ENCODE peak calls at places on chromosomes 1 and 21, in seven cellular contexts. One of them, this sample, is unnamed.

GRCh38 chr1:25030674-25031589 is 100.9 kb upstream of the RUNX3 start:
- DNase-seq in HCT116: no peak
- DNase-seq in WTC11: no peak
- DNase-seq in GM12878: peak; percentile 91
- DNase-seq in K562: no peak
- DNase-seq in H1: no peak
- DNase-seq in HepG2: no peak
- DNase-seq in this sample: no peak

GRCh38 chr1:49050041-49050440 is 273.4 kb upstream of the BEND5 start:
- DNase-seq in H1: no peak
- DNase-seq in GM12878: no peak
- DNase-seq in WTC11: no peak
- DNase-seq in HCT116: no peak
- DNase-seq in K562: no peak
- DNase-seq in HepG2: no peak
- DNase-seq in this sample: no peak

GRCh38 chr1:155005076-155005971 is 2.7 kb downstream of the ZBTB7B start:
- DNase-seq in HCT116: no peak
- DNase-seq in HepG2: no peak
- DNase-seq in H1: no peak
- DNase-seq in WTC11: no peak
- DNase-seq in GM12878: no peak
- DNase-seq in K562: no peak
- DNase-seq in this sample: no peak

GRCh38 chr1:12692967-12693782 is 22.7 kb upstream of the AADACL3 start:
- DNase-seq in HCT116: no peak
- DNase-seq in WTC11: no peak
- DNase-seq in H1: no peak
- DNase-seq in GM12878: no peak
- DNase-seq in HepG2: no peak
- DNase-seq in K562: no peak
- DNase-seq in this sample: no peak

GRCh38 chr1:230031131-230031530 is 35.9 kb upstream of the GALNT2 start:
- DNase-seq in K562: no peak
- DNase-seq in GM12878: no peak
- DNase-seq in H1: no peak
- DNase-seq in HepG2: no peak
- DNase-seq in HCT116: no peak
- DNase-seq in WTC11: no peak
- DNase-seq in this sample: no peak

GRCh38 chr1:232620356-232620841 is 9.5 kb downstream of the SIPA1L2 start:
- DNase-seq in K562: peak; percentile 8
- DNase-seq in WTC11: no peak
- DNase-seq in H1: no peak
- DNase-seq in HepG2: no peak
- DNase-seq in GM12878: no peak
- DNase-seq in HCT116: no peak
- DNase-seq in this sample: no peak

GRCh38 chr1:172533511-172534116 is 664 bp downstream of the SUCO start:
- DNase-seq in K562: peak; percentile 58
- DNase-seq in H1: no peak
- DNase-seq in HepG2: peak; percentile 10
- DNase-seq in GM12878: no peak
- DNase-seq in HCT116: no peak
- DNase-seq in WTC11: no peak
- DNase-seq in this sample: peak; percentile 14

GRCh38 chr1:26145960-26146294 is 13.0 kb upstream of the FAM110D start:
- DNase-seq in WTC11: no peak
- DNase-seq in HepG2: no peak
- DNase-seq in H1: no peak
- DNase-seq in GM12878: no peak
- DNase-seq in HCT116: no peak
- DNase-seq in K562: no peak
- DNase-seq in this sample: peak; percentile 3

GRCh38 chr1:16012590-16013219 is 5.1 kb downstream of the HSPB7 start:
- DNase-seq in HCT116: peak; percentile 8
- DNase-seq in K562: peak; percentile 96
- DNase-seq in WTC11: peak; percentile 87
- DNase-seq in H1: peak; percentile 64
- DNase-seq in GM12878: peak; percentile 19
- DNase-seq in HepG2: peak; percentile 72
- DNase-seq in this sample: no peak

GRCh38 chr1:18540136-18540765 is 59.5 kb downstream of the KLHDC7A start:
- DNase-seq in K562: no peak
- DNase-seq in GM12878: no peak
- DNase-seq in WTC11: no peak
- DNase-seq in HepG2: no peak
- DNase-seq in H1: no peak
- DNase-seq in HCT116: no peak
- DNase-seq in this sample: no peak

GRCh38 chr1:205948000-205948399 is 4.7 kb upstream of the SLC26A9 start:
- DNase-seq in H1: no peak
- DNase-seq in WTC11: no peak
- DNase-seq in GM12878: no peak
- DNase-seq in HCT116: no peak
- DNase-seq in HepG2: no peak
- DNase-seq in K562: no peak
- DNase-seq in this sample: no peak

GRCh38 chr21:44455524-44456206 is 355 bp downstream of the LRRC3 start:
- DNase-seq in GM12878: no peak
- DNase-seq in HCT116: no peak
- DNase-seq in H1: no peak
- DNase-seq in HepG2: no peak
- DNase-seq in K562: no peak
- DNase-seq in WTC11: peak; percentile 43
- DNase-seq in this sample: peak; percentile 59

GRCh38 chr1:60942291-60942690 is 140.1 kb upstream of the NFIA start:
- DNase-seq in WTC11: no peak
- DNase-seq in H1: no peak
- DNase-seq in HepG2: no peak
- DNase-seq in HCT116: peak; percentile 12
- DNase-seq in K562: no peak
- DNase-seq in GM12878: no peak
- DNase-seq in this sample: no peak

GRCh38 chr1:179478370-179478769 is 97.4 kb downstream of the NPHS2 start:
- DNase-seq in WTC11: no peak
- DNase-seq in GM12878: no peak
- DNase-seq in HCT116: no peak
- DNase-seq in K562: no peak
- DNase-seq in H1: no peak
- DNase-seq in HepG2: no peak
- DNase-seq in this sample: no peak

GRCh38 chr1:237888143-237888542 is 2.6 kb downstream of the ZP4 start:
- DNase-seq in K562: no peak
- DNase-seq in GM12878: no peak
- DNase-seq in WTC11: no peak
- DNase-seq in HCT116: no peak
- DNase-seq in HepG2: no peak
- DNase-seq in H1: no peak
- DNase-seq in this sample: no peak

GRCh38 chr1:237890822-237891221 is at the start of gene ZP4:
- DNase-seq in H1: no peak
- DNase-seq in GM12878: no peak
- DNase-seq in WTC11: no peak
- DNase-seq in HepG2: no peak
- DNase-seq in K562: no peak
- DNase-seq in HCT116: no peak
- DNase-seq in this sample: no peak

GRCh38 chr1:237891266-237891665 is 544 bp upstream of the ZP4 start:
- DNase-seq in K562: no peak
- DNase-seq in WTC11: no peak
- DNase-seq in HCT116: no peak
- DNase-seq in GM12878: no peak
- DNase-seq in HepG2: no peak
- DNase-seq in H1: no peak
- DNase-seq in this sample: no peak

GRCh38 chr1:237891979-237892378 is 1.3 kb upstream of the ZP4 start:
- DNase-seq in HepG2: no peak
- DNase-seq in WTC11: no peak
- DNase-seq in GM12878: no peak
- DNase-seq in H1: no peak
- DNase-seq in HCT116: no peak
- DNase-seq in K562: no peak
- DNase-seq in this sample: no peak

GRCh38 chr1:237890416-237890815 is 306 bp downstream of the ZP4 start:
- DNase-seq in WTC11: no peak
- DNase-seq in HepG2: no peak
- DNase-seq in HCT116: no peak
- DNase-seq in K562: no peak
- DNase-seq in H1: no peak
- DNase-seq in GM12878: no peak
- DNase-seq in this sample: no peak
- TF ChIP-seq SP1 in WTC11: no peak
- TF ChIP-seq SP1 in HepG2: no peak
- TF ChIP-seq SP1 in HCT116: no peak
- TF ChIP-seq SP1 in K562: no peak
- TF ChIP-seq SP1 in H1: no peak
- TF ChIP-seq SP1 in GM12878: no peak
- TF ChIP-seq SP1 in this sample: no peak

GRCh38 chr21:27566521-27566920 is 599.6 kb upstream of the ADAMTS5 start:
- DNase-seq in K562: no peak
- DNase-seq in WTC11: no peak
- DNase-seq in H1: no peak
- DNase-seq in HCT116: no peak
- DNase-seq in HepG2: no peak
- DNase-seq in GM12878: no peak
- DNase-seq in this sample: no peak
- TF ChIP-seq SP1 in K562: no peak
- TF ChIP-seq SP1 in WTC11: no peak
- TF ChIP-seq SP1 in H1: no peak
- TF ChIP-seq SP1 in HCT116: no peak
- TF ChIP-seq SP1 in HepG2: no peak
- TF ChIP-seq SP1 in GM12878: no peak
- TF ChIP-seq SP1 in this sample: no peak

GRCh38 chr1:59685666-59686065 is 129.1 kb upstream of the HOOK1 start:
- DNase-seq in H1: no peak
- DNase-seq in HCT116: no peak
- DNase-seq in K562: no peak
- DNase-seq in GM12878: no peak
- DNase-seq in WTC11: no peak
- DNase-seq in HepG2: no peak
- DNase-seq in this sample: no peak

GRCh38 chr1:59686170-59686569 is 128.6 kb upstream of the HOOK1 start:
- DNase-seq in H1: no peak
- DNase-seq in WTC11: no peak
- DNase-seq in HCT116: no peak
- DNase-seq in HepG2: no peak
- DNase-seq in K562: no peak
- DNase-seq in GM12878: no peak
- DNase-seq in this sample: no peak

GRCh38 chr1:59685101-59685500 is 129.6 kb upstream of the HOOK1 start:
- DNase-seq in GM12878: no peak
- DNase-seq in WTC11: no peak
- DNase-seq in HCT116: no peak
- DNase-seq in HepG2: no peak
- DNase-seq in H1: no peak
- DNase-seq in K562: no peak
- DNase-seq in this sample: no peak

GRCh38 chr1:59686574-59686973 is 128.2 kb upstream of the HOOK1 start:
- DNase-seq in WTC11: no peak
- DNase-seq in GM12878: no peak
- DNase-seq in HCT116: no peak
- DNase-seq in K562: no peak
- DNase-seq in HepG2: no peak
- DNase-seq in H1: no peak
- DNase-seq in this sample: no peak

DNA sequence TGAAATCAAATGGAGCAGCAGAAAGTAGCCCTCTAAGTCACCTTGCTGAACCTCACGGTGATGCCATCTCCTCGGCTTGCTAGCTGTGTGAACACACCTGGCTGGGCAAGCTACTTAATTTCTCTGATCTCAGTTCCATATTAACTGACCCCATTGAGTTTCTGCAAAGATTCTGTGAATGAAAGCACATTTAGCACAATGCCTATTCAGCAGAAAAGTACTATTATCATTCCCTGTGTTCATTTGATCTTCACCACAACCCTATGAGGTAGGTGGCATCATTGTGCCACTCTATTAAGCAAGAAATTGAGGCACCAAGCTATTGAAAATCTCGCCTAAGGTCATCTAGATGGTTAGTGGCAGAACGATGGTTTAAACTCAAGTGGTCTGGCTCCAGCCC is 130.1 kb upstream of the HOOK1 start:
- DNase-seq in WTC11: no peak
- DNase-seq in H1: no peak
- DNase-seq in HepG2: no peak
- DNase-seq in K562: no peak
- DNase-seq in HCT116: no peak
- DNase-seq in GM12878: no peak
- DNase-seq in this sample: no peak
- TF ChIP-seq SP1 in WTC11: no peak
- TF ChIP-seq SP1 in H1: no peak
- TF ChIP-seq SP1 in HepG2: no peak
- TF ChIP-seq SP1 in K562: no peak
- TF ChIP-seq SP1 in HCT116: no peak
- TF ChIP-seq SP1 in GM12878: no peak
- TF ChIP-seq SP1 in this sample: no peak

GRCh38 chr1:109078317-109078716 is 2.5 kb upstream of the TAF13 start:
- DNase-seq in H1: no peak
- DNase-seq in WTC11: no peak
- DNase-seq in HCT116: no peak
- DNase-seq in K562: no peak
- DNase-seq in GM12878: no peak
- DNase-seq in HepG2: no peak
- DNase-seq in this sample: no peak
- TF ChIP-seq SP1 in H1: no peak
- TF ChIP-seq SP1 in WTC11: no peak
- TF ChIP-seq SP1 in HCT116: no peak
- TF ChIP-seq SP1 in K562: no peak
- TF ChIP-seq SP1 in GM12878: no peak
- TF ChIP-seq SP1 in HepG2: no peak
- TF ChIP-seq SP1 in this sample: no peak